ENCODE peak calls at places on chromosomes 12 and 14, in four cellular contexts. M is psoas muscle; U is Calu3; P is activated T-cell treated with anti-CD3 and anti-CD28 coated beads, Interleukin-2, amount 50 U/mL, for 48 hours. L is an unnamed sample.

GRCh38 chr12:3604750-3605638 is 114.0 kb downstream of the PRMT8 start:
- DNase-seq in M (peak), U (peak), P (no peak), L (peak)

GRCh38 chr14:101506211-101506920 is 54.9 kb upstream of the DIO3 start:
- DNase-seq in M (peak), U (no peak), P (no peak), L (no peak)

GRCh38 chr12:78698747-78699146 is 165.8 kb upstream of the SYT1 start:
- DNase-seq in M (no peak), U (peak), P (no peak), L (no peak)

GRCh38 chr14:104976198-104977007 is 1.8 kb downstream of the AHNAK2 start:
- DNase-seq in M (peak), U (peak), P (peak), L (peak)

GRCh38 chr12:25549120-25549519 is 4.0 kb downstream of the LMNTD1 start:
- DNase-seq in M (no peak), U (no peak), P (no peak), L (no peak)

GRCh38 chr14:38297681-38298080 is 41.8 kb upstream of the CLEC14A start:
- DNase-seq in M (no peak), U (no peak), P (no peak), L (no peak)

GRCh38 chr12:117606945-117607344 is 245.5 kb upstream of the NOS1 start:
- DNase-seq in M (no peak), U (no peak), P (no peak), L (no peak)

GRCh38 chr14:23567186-23568020 is at the start of gene AP1G2:
- DNase-seq in M (peak), U (peak), P (peak), L (peak)

GRCh38 chr12:27810756-27811155 is 30.7 kb upstream of the MANSC4 start:
- DNase-seq in M (no peak), U (no peak), P (no peak), L (no peak)

GRCh38 chr12:121038861-121039654 is at the start of gene OASL:
- DNase-seq in M (no peak), U (peak), P (peak), L (no peak)

GRCh38 chr12:52070243-52070925 is 606 bp downstream of the ATG101 start:
- DNase-seq in M (no peak), U (no peak), P (no peak), L (no peak)

GRCh38 chr12:3795096-3795799 is 42.3 kb upstream of the CRACR2A start:
- DNase-seq in M (no peak), U (no peak), P (no peak), L (no peak)

L was measured in globus pallidus.